ENCODE peak calls at places on chromosomes 4 and X, in eight cellular contexts. I is mesendoderm, C is pancreas, X is astrocyte, B is left ventricle myocardium inferior, V is upper lobe of right lung, T is tibial artery, Y is uterus. U is an unnamed sample.

GRCh38 chrX:34893741-34894140 is 48.9 kb upstream of the FAM47B start:
- DNase-seq in B (no peak), V (no peak), T (no peak), Y (no peak), X (no peak), I (no peak), C (no peak), U (no peak)

GRCh38 chr4:37389967-37390580 is 145.5 kb downstream of the NWD2 start:
- DNase-seq in X (peak; percentile 12), V (no peak), Y (no peak), C (no peak), T (no peak), I (peak; percentile 71), B (no peak), U (peak; percentile 70)

GRCh38 chr4:77010841-77011354 is 61.3 kb downstream of the SEPTIN11 start:
- DNase-seq in V (no peak), T (no peak), C (no peak), Y (no peak), X (peak; percentile 87), B (no peak), I (no peak), U (no peak)

GRCh38 chr4:175411251-175411650 is 400.8 kb downstream of the GPM6A start:
- DNase-seq in C (no peak), T (no peak), I (no peak), Y (no peak), B (no peak), V (no peak), X (no peak), U (no peak)

GRCh38 chrX:151715735-151716134 is at the start of gene FATE1:
- DNase-seq in B (no peak), Y (no peak), I (no peak), C (no peak), V (no peak), T (no peak), X (no peak), U (no peak)

GRCh38 chr4:5399790-5400421 is 308.5 kb downstream of the EVC2 start:
- DNase-seq in I (peak; percentile 52), C (no peak), T (no peak), V (no peak), Y (no peak), B (no peak), X (no peak), U (peak; percentile 70)

GRCh38 chr4:26878729-26879415 is 18.2 kb downstream of the STIM2 start:
- DNase-seq in V (no peak), T (no peak), B (no peak), Y (no peak), I (no peak), C (no peak), X (peak; percentile 43), U (no peak)

GRCh38 chrX:31266172-31267076 is 194.6 kb upstream of the FTHL17 start:
- DNase-seq in C (peak; percentile 83), X (no peak), B (peak; percentile 62), I (peak; percentile 39), V (peak; percentile 82), Y (peak; percentile 25), T (peak; percentile 21), U (peak; percentile 75)

GRCh38 chr4:54717694-54718093 is 59.9 kb downstream of the KIT start:
- DNase-seq in Y (no peak), V (no peak), T (no peak), B (no peak), I (no peak), X (no peak), C (no peak), U (no peak)

DNA sequence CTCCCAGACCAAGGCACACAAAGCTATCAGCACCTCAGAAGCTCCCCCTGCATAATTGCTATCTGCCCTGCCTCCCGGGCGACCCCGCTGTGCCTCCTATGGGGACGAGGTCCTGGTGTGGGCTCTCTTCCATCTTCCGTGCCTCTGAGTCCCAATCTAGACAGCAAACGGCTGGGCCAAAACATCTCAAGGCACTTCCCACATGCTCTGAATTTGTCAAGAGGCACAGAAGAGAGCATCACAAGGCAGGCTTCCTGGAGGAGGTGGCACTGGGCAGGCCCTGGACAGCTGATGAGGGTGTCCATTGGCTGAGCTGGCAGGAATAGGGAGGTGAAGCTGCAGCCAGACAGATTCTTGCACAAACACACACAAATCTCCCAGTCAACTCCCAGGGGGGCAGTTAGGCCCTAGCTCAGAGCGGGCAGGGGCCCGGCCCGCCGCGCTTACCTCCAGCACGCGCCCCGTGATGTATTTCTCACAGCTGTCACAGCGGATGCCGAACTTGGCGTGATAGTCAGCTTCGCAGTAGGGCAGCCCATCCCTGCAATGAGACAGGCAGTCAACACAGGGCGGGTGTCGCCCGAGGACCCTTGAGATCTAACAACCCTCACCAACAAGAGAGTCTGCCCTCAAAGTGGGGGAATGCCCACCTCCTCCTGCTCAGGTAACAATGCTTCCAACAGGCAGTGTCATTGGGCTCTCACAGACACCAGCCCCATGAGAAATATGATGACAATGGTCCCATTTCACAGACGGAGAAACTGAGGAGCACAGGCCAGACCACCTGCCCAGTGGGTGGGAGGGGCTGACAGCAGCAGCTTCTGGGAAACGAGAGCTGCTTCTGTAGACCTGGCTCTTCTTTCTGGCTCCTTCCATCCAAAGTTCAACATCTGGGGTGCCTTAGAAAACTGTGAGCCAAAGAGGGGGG is 81.2 kb downstream of the ABLIM2 start:
- DNase-seq in V (no peak), X (no peak), I (no peak), B (no peak), Y (no peak), C (no peak), T (peak; percentile 15), U (no peak)
- H3K4me1 ChIP-seq in V (peaks cover 7% of the 10 kb centered on the region), X (no peaks in the 10 kb centered on the region), I (peaks cover 4% of the 10 kb centered on the region), B (peaks cover 38% of the 10 kb centered on the region), Y (no peaks in the 10 kb centered on the region), C (no peaks in the 10 kb centered on the region), T (no peaks in the 10 kb centered on the region), U (peaks cover 23% of the 10 kb centered on the region)

DNA sequence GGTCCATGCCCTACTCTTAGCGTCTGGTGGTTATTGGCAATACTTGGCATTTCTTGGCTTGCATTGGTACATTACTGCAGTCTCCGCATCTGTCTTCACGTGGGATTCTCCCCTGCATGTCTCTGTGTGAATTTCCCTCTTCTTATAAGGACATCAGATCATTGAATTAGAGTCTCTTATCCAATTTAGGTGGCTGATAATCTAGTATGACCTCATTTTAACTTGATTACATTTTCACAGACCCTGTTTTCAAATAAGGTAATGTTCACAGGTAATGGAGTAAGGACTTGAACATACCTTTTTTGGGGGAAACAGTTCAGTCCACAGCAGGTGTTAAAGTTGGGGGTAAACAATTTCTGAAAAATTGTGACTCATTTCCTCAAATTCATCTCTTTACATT is 16.6 kb downstream of the KIAA0232 start:
- DNase-seq in B (no peak), I (no peak), V (no peak), T (no peak), C (no peak), X (no peak), Y (no peak), U (no peak)
- H3K4me1 ChIP-seq in B (peaks cover 87% of the 10 kb centered on the region), I (no peaks in the 10 kb centered on the region), V (peaks cover 10% of the 10 kb centered on the region), T (no peaks in the 10 kb centered on the region), C (peaks cover 13% of the 10 kb centered on the region), X (no peaks in the 10 kb centered on the region), Y (no peaks in the 10 kb centered on the region), U (no peaks in the 10 kb centered on the region)

DNA sequence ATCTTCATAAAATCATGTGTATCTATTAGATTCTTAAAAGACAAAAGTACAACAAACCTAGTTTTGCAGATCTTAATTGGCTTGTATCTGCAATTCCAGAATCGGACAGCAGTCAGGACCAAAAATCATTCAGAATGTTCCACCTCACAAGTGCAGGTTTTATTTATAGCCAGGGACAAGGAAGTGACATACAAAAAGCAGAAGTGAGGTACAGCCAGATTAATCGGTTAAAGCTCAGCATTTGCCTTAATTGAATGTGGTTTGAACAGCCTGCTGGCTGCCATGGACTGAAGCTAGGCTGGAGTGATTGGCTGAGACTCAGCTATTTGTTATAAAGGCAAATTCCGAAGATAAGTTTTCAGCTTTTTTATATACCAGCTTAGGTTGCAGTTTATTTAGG is 932.6 kb downstream of the C4orf33 start:
- DNase-seq in C (no peak), T (no peak), I (peak; percentile 43), V (no peak), Y (no peak), B (no peak), X (no peak), U (peak; percentile 31)
- H3K4me1 ChIP-seq in C (no peaks in the 10 kb centered on the region), T (no peaks in the 10 kb centered on the region), I (peaks cover 8% of the 10 kb centered on the region), V (no peaks in the 10 kb centered on the region), Y (no peaks in the 10 kb centered on the region), B (no peaks in the 10 kb centered on the region), X (no peaks in the 10 kb centered on the region), U (peaks cover 62% of the 10 kb centered on the region)

GRCh38 chr4:38663801-38664703 is at the start of gene KLF3:
- DNase-seq in T (peak; percentile 94), X (peak; percentile 72), V (peak; percentile 98), Y (peak; percentile 93), I (peak; percentile 86), C (peak; percentile 96), B (peak; percentile 97), U (peak; percentile 89)

GRCh38 chr4:38667005-38667771 is 3.2 kb downstream of the KLF3 start:
- DNase-seq in X (peak; percentile 98), I (peak; percentile 99), B (peak; percentile 58), T (peak; percentile 88), Y (peak; percentile 91), V (no peak), C (no peak), U (peak; percentile 90)

GRCh38 chr4:38663021-38663800 is 788 bp upstream of the KLF3 start:
- DNase-seq in C (peak; percentile 93), X (no peak), B (no peak), T (peak; percentile 24), Y (peak; percentile 53), I (peak; percentile 70), V (no peak), U (peak; percentile 87)

GRCh38 chr4:38665846-38666490 is 2.0 kb downstream of the KLF3 start:
- DNase-seq in I (no peak), C (no peak), B (no peak), V (no peak), X (no peak), Y (no peak), T (no peak), U (no peak)

GRCh38 chr4:38664704-38665401 is 854 bp downstream of the KLF3 start:
- DNase-seq in I (peak; percentile 87), X (peak; percentile 48), C (peak; percentile 88), Y (peak; percentile 71), B (peak; percentile 64), V (peak; percentile 85), T (peak; percentile 55), U (peak; percentile 88)
- H3K4me1 ChIP-seq in I (peaks cover 3% of the 10 kb centered on the region), X (peaks cover 31% of the 10 kb centered on the region), C (peaks cover 32% of the 10 kb centered on the region), Y (peaks cover 9% of the 10 kb centered on the region), B (peaks cover 65% of the 10 kb centered on the region), V (peaks cover 41% of the 10 kb centered on the region), T (no peaks in the 10 kb centered on the region), U (peaks cover 49% of the 10 kb centered on the region)

U was measured in neural progenitor cell.